ENCODE peak calls at places on chromosomes 12 and 14, in nine cellular contexts. H, T, J, V, Z, U, C, R and B are unnamed samples.

GRCh38 chr14:67263499-67264149 is 22.4 kb downstream of the PALS1 start:
- DNase-seq in J (no peak), R (no peak), T (no peak), U (no peak), Z (no peak), H (no peak), C (no peak), V (no peak), B (no peak)

GRCh38 chr12:66269757-66270383 is 32.4 kb upstream of the HELB start:
- DNase-seq in V (peak; percentile 73), H (peak; percentile 25), T (no peak), R (no peak), Z (peak; percentile 32), U (no peak), C (peak; percentile 48), J (peak; percentile 76), B (peak; percentile 56)

GRCh38 chr12:102702447-102703114 is 214.5 kb downstream of the PAH start:
- DNase-seq in H (no peak), C (peak; percentile 20), U (peak; percentile 8), T (peak; percentile 20), V (peak; percentile 80), J (peak; percentile 63), Z (peak; percentile 31), R (no peak), B (peak; percentile 30)

GRCh38 chr12:42315108-42315507 is 10.8 kb downstream of the ZCRB1 start:
- DNase-seq in J (no peak), H (no peak), T (no peak), R (no peak), U (no peak), C (no peak), V (no peak), Z (no peak), B (no peak)

GRCh38 chr12:76020281-76020680 is 11.3 kb downstream of the PHLDA1 start:
- DNase-seq in C (peak; percentile 95), V (peak; percentile 91), R (no peak), U (peak; percentile 76), J (peak; percentile 23), H (no peak), T (no peak), Z (no peak), B (no peak)

GRCh38 chr12:115597157-115597712 is 680.3 kb downstream of the MED13L start:
- DNase-seq in V (no peak), U (no peak), J (no peak), T (no peak), H (no peak), Z (no peak), R (peak; percentile 57), C (peak; percentile 75), B (no peak)

GRCh38 chr14:88385212-88386101 is at the start of gene SPATA7:
- DNase-seq in V (peak; percentile 84), U (peak; percentile 82), Z (peak; percentile 95), T (peak; percentile 97), C (peak; percentile 81), J (peak; percentile 81), H (peak; percentile 98), R (peak; percentile 6), B (peak; percentile 95)

GRCh38 chr14:92397140-92397815 is 74.3 kb downstream of the SLC24A4 start:
- DNase-seq in J (no peak), V (peak; percentile 36), H (no peak), T (peak; percentile 49), R (peak; percentile 24), U (no peak), C (peak; percentile 72), Z (no peak), B (no peak)

GRCh38 chr14:104169005-104169764 is 30.8 kb downstream of the KIF26A start:
- DNase-seq in J (no peak), T (no peak), Z (no peak), H (no peak), U (no peak), R (no peak), V (no peak), C (no peak), B (no peak)

GRCh38 chr14:101008196-101008595 is 104.7 kb upstream of the RTL1 start:
- DNase-seq in Z (no peak), U (no peak), J (no peak), T (no peak), H (no peak), R (no peak), C (no peak), V (no peak), B (no peak)

GRCh38 chr12:57936513-57936883 is 4.9 kb upstream of the ATP23 start:
- DNase-seq in Z (no peak), C (no peak), J (no peak), R (no peak), T (no peak), V (no peak), H (no peak), U (no peak), B (no peak)

GRCh38 chr14:100140452-100141132 is 18.9 kb downstream of the DEGS2 start:
- DNase-seq in V (no peak), Z (no peak), H (no peak), C (no peak), J (peak; percentile 27), U (no peak), T (no peak), R (no peak), B (no peak)

GRCh38 chr12:78885466-78885865 is 20.9 kb downstream of the SYT1 start:
- DNase-seq in R (no peak), J (no peak), V (no peak), H (no peak), Z (peak; percentile 86), U (no peak), C (no peak), T (no peak), B (no peak)

GRCh38 chr12:55732288-55732687 is 3.5 kb upstream of the CD63 start:
- DNase-seq in Z (no peak), V (no peak), J (no peak), R (no peak), T (no peak), U (no peak), H (no peak), C (no peak), B (no peak)

GRCh38 chr12:3065300-3065699 is 11.9 kb upstream of the TSPAN9 start:
- DNase-seq in C (no peak), R (no peak), H (no peak), V (no peak), U (no peak), J (no peak), T (no peak), Z (no peak), B (no peak)

GRCh38 chr12:103085541-103085940 is 128.1 kb downstream of the ASCL1 start:
- DNase-seq in U (no peak), J (no peak), V (no peak), T (no peak), C (no peak), Z (peak; percentile 69), R (no peak), H (peak; percentile 91), B (no peak)